ENCODE peak calls at places on chromosomes 11 and 22, in ten cellular contexts. One of them, this sample, is unnamed.

GRCh38 chr11:90895850-90896249 is 673.0 kb upstream of the CHORDC1 start:
- DNase-seq in effector CD4-positive, alpha-beta T cell: no peak
- DNase-seq in stimulated activated CD8-positive, alpha-beta memory T cell treated with anti-CD3 and anti-CD28 coated beads, Interleukin-2, amount 100 ng/mL, for 48 hours: no peak
- DNase-seq in iPS-NIHi11: no peak
- DNase-seq in SK-N-MC: no peak
- DNase-seq in LoVo: no peak
- DNase-seq in stimulated activated CD4-positive, alpha-beta T cell treated with anti-CD3 and anti-CD28 coated beads, Interleukin-1b, Interleukin-23, amount 100 ng/mL, for 4 hours: no peak
- DNase-seq in cardiac septum: no peak
- DNase-seq in activated CD4-positive, alpha-beta memory T cell treated with anti-CD3 and anti-CD28 coated beads, Interleukin-2, amount 10 ng/mL, durations not matched to agents 7 days and 5 days: no peak
- DNase-seq in WERI-Rb-1: no peak
- DNase-seq in this sample: no peak

GRCh38 chr11:111349191-111349695 is 29.8 kb downstream of the POU2AF1 start:
- DNase-seq in stimulated activated CD4-positive, alpha-beta T cell treated with anti-CD3 and anti-CD28 coated beads, Interleukin-1b, Interleukin-23, amount 100 ng/mL, for 4 hours: no peak
- DNase-seq in stimulated activated CD8-positive, alpha-beta memory T cell treated with anti-CD3 and anti-CD28 coated beads, Interleukin-2, amount 100 ng/mL, for 48 hours: no peak
- DNase-seq in WERI-Rb-1: no peak
- DNase-seq in iPS-NIHi11: no peak
- DNase-seq in SK-N-MC: no peak
- DNase-seq in activated CD4-positive, alpha-beta memory T cell treated with anti-CD3 and anti-CD28 coated beads, Interleukin-2, amount 10 ng/mL, durations not matched to agents 7 days and 5 days: no peak
- DNase-seq in cardiac septum: no peak
- DNase-seq in LoVo: no peak
- DNase-seq in effector CD4-positive, alpha-beta T cell: no peak
- DNase-seq in this sample: no peak

GRCh38 chr11:64564947-64565889 is 25.8 kb upstream of the SLC22A12 start:
- DNase-seq in activated CD4-positive, alpha-beta memory T cell treated with anti-CD3 and anti-CD28 coated beads, Interleukin-2, amount 10 ng/mL, durations not matched to agents 7 days and 5 days: no peak
- DNase-seq in cardiac septum: no peak
- DNase-seq in stimulated activated CD4-positive, alpha-beta T cell treated with anti-CD3 and anti-CD28 coated beads, Interleukin-1b, Interleukin-23, amount 100 ng/mL, for 4 hours: no peak
- DNase-seq in effector CD4-positive, alpha-beta T cell: no peak
- DNase-seq in SK-N-MC: no peak
- DNase-seq in iPS-NIHi11: peak
- DNase-seq in WERI-Rb-1: peak
- DNase-seq in LoVo: no peak
- DNase-seq in stimulated activated CD8-positive, alpha-beta memory T cell treated with anti-CD3 and anti-CD28 coated beads, Interleukin-2, amount 100 ng/mL, for 48 hours: no peak
- DNase-seq in this sample: no peak

GRCh38 chr11:16818284-16818683 is 79.8 kb downstream of the C11orf58 start:
- DNase-seq in iPS-NIHi11: no peak
- DNase-seq in stimulated activated CD8-positive, alpha-beta memory T cell treated with anti-CD3 and anti-CD28 coated beads, Interleukin-2, amount 100 ng/mL, for 48 hours: no peak
- DNase-seq in stimulated activated CD4-positive, alpha-beta T cell treated with anti-CD3 and anti-CD28 coated beads, Interleukin-1b, Interleukin-23, amount 100 ng/mL, for 4 hours: no peak
- DNase-seq in activated CD4-positive, alpha-beta memory T cell treated with anti-CD3 and anti-CD28 coated beads, Interleukin-2, amount 10 ng/mL, durations not matched to agents 7 days and 5 days: no peak
- DNase-seq in LoVo: no peak
- DNase-seq in cardiac septum: no peak
- DNase-seq in WERI-Rb-1: no peak
- DNase-seq in effector CD4-positive, alpha-beta T cell: no peak
- DNase-seq in SK-N-MC: no peak
- DNase-seq in this sample: no peak

GRCh38 chr11:124612567-124613245 is 1.5 kb downstream of the PANX3 start:
- DNase-seq in iPS-NIHi11: peak
- DNase-seq in activated CD4-positive, alpha-beta memory T cell treated with anti-CD3 and anti-CD28 coated beads, Interleukin-2, amount 10 ng/mL, durations not matched to agents 7 days and 5 days: no peak
- DNase-seq in stimulated activated CD8-positive, alpha-beta memory T cell treated with anti-CD3 and anti-CD28 coated beads, Interleukin-2, amount 100 ng/mL, for 48 hours: no peak
- DNase-seq in SK-N-MC: no peak
- DNase-seq in cardiac septum: no peak
- DNase-seq in WERI-Rb-1: no peak
- DNase-seq in LoVo: no peak
- DNase-seq in stimulated activated CD4-positive, alpha-beta T cell treated with anti-CD3 and anti-CD28 coated beads, Interleukin-1b, Interleukin-23, amount 100 ng/mL, for 4 hours: no peak
- DNase-seq in effector CD4-positive, alpha-beta T cell: no peak
- DNase-seq in this sample: no peak

GRCh38 chr11:129247129-129247528 is 55.0 kb upstream of the ARHGAP32 start:
- DNase-seq in cardiac septum: no peak
- DNase-seq in iPS-NIHi11: no peak
- DNase-seq in LoVo: peak
- DNase-seq in WERI-Rb-1: no peak
- DNase-seq in stimulated activated CD4-positive, alpha-beta T cell treated with anti-CD3 and anti-CD28 coated beads, Interleukin-1b, Interleukin-23, amount 100 ng/mL, for 4 hours: no peak
- DNase-seq in stimulated activated CD8-positive, alpha-beta memory T cell treated with anti-CD3 and anti-CD28 coated beads, Interleukin-2, amount 100 ng/mL, for 48 hours: no peak
- DNase-seq in effector CD4-positive, alpha-beta T cell: no peak
- DNase-seq in SK-N-MC: no peak
- DNase-seq in activated CD4-positive, alpha-beta memory T cell treated with anti-CD3 and anti-CD28 coated beads, Interleukin-2, amount 10 ng/mL, durations not matched to agents 7 days and 5 days: no peak
- DNase-seq in this sample: no peak

GRCh38 chr22:27405672-27406388 is 395.7 kb downstream of the MN1 start:
- DNase-seq in cardiac septum: no peak
- DNase-seq in SK-N-MC: no peak
- DNase-seq in iPS-NIHi11: peak
- DNase-seq in stimulated activated CD4-positive, alpha-beta T cell treated with anti-CD3 and anti-CD28 coated beads, Interleukin-1b, Interleukin-23, amount 100 ng/mL, for 4 hours: peak
- DNase-seq in WERI-Rb-1: peak
- DNase-seq in stimulated activated CD8-positive, alpha-beta memory T cell treated with anti-CD3 and anti-CD28 coated beads, Interleukin-2, amount 100 ng/mL, for 48 hours: peak
- DNase-seq in LoVo: peak
- DNase-seq in activated CD4-positive, alpha-beta memory T cell treated with anti-CD3 and anti-CD28 coated beads, Interleukin-2, amount 10 ng/mL, durations not matched to agents 7 days and 5 days: peak
- DNase-seq in effector CD4-positive, alpha-beta T cell: no peak
- DNase-seq in this sample: no peak

GRCh38 chr22:29994941-29995340 is 85.3 kb upstream of the HORMAD2 start:
- DNase-seq in iPS-NIHi11: no peak
- DNase-seq in LoVo: peak
- DNase-seq in WERI-Rb-1: peak
- DNase-seq in activated CD4-positive, alpha-beta memory T cell treated with anti-CD3 and anti-CD28 coated beads, Interleukin-2, amount 10 ng/mL, durations not matched to agents 7 days and 5 days: no peak
- DNase-seq in cardiac septum: no peak
- DNase-seq in SK-N-MC: no peak
- DNase-seq in stimulated activated CD8-positive, alpha-beta memory T cell treated with anti-CD3 and anti-CD28 coated beads, Interleukin-2, amount 100 ng/mL, for 48 hours: no peak
- DNase-seq in effector CD4-positive, alpha-beta T cell: no peak
- DNase-seq in stimulated activated CD4-positive, alpha-beta T cell treated with anti-CD3 and anti-CD28 coated beads, Interleukin-1b, Interleukin-23, amount 100 ng/mL, for 4 hours: no peak
- DNase-seq in this sample: no peak

GRCh38 chr11:127996825-127997224 is 590.5 kb downstream of the ETS1 start:
- DNase-seq in SK-N-MC: no peak
- DNase-seq in LoVo: no peak
- DNase-seq in stimulated activated CD4-positive, alpha-beta T cell treated with anti-CD3 and anti-CD28 coated beads, Interleukin-1b, Interleukin-23, amount 100 ng/mL, for 4 hours: no peak
- DNase-seq in effector CD4-positive, alpha-beta T cell: no peak
- DNase-seq in iPS-NIHi11: no peak
- DNase-seq in WERI-Rb-1: no peak
- DNase-seq in activated CD4-positive, alpha-beta memory T cell treated with anti-CD3 and anti-CD28 coated beads, Interleukin-2, amount 10 ng/mL, durations not matched to agents 7 days and 5 days: no peak
- DNase-seq in stimulated activated CD8-positive, alpha-beta memory T cell treated with anti-CD3 and anti-CD28 coated beads, Interleukin-2, amount 100 ng/mL, for 48 hours: no peak
- DNase-seq in cardiac septum: no peak
- DNase-seq in this sample: no peak

GRCh38 chr22:40668611-40669390 is 10.5 kb upstream of the MCHR1 start:
- DNase-seq in LoVo: peak
- DNase-seq in stimulated activated CD4-positive, alpha-beta T cell treated with anti-CD3 and anti-CD28 coated beads, Interleukin-1b, Interleukin-23, amount 100 ng/mL, for 4 hours: no peak
- DNase-seq in SK-N-MC: no peak
- DNase-seq in iPS-NIHi11: peak
- DNase-seq in stimulated activated CD8-positive, alpha-beta memory T cell treated with anti-CD3 and anti-CD28 coated beads, Interleukin-2, amount 100 ng/mL, for 48 hours: no peak
- DNase-seq in activated CD4-positive, alpha-beta memory T cell treated with anti-CD3 and anti-CD28 coated beads, Interleukin-2, amount 10 ng/mL, durations not matched to agents 7 days and 5 days: peak
- DNase-seq in effector CD4-positive, alpha-beta T cell: no peak
- DNase-seq in WERI-Rb-1: no peak
- DNase-seq in cardiac septum: no peak
- DNase-seq in this sample: no peak

GRCh38 chr11:122505304-122506006 is 150.1 kb upstream of the UBASH3B start:
- DNase-seq in stimulated activated CD8-positive, alpha-beta memory T cell treated with anti-CD3 and anti-CD28 coated beads, Interleukin-2, amount 100 ng/mL, for 48 hours: peak
- DNase-seq in SK-N-MC: no peak
- DNase-seq in LoVo: peak
- DNase-seq in iPS-NIHi11: peak
- DNase-seq in activated CD4-positive, alpha-beta memory T cell treated with anti-CD3 and anti-CD28 coated beads, Interleukin-2, amount 10 ng/mL, durations not matched to agents 7 days and 5 days: peak
- DNase-seq in effector CD4-positive, alpha-beta T cell: peak
- DNase-seq in cardiac septum: peak
- DNase-seq in stimulated activated CD4-positive, alpha-beta T cell treated with anti-CD3 and anti-CD28 coated beads, Interleukin-1b, Interleukin-23, amount 100 ng/mL, for 4 hours: peak
- DNase-seq in WERI-Rb-1: peak
- DNase-seq in this sample: peak

GRCh38 chr22:49933236-49933921 is 14.9 kb downstream of the CRELD2 start:
- DNase-seq in SK-N-MC: no peak
- DNase-seq in stimulated activated CD8-positive, alpha-beta memory T cell treated with anti-CD3 and anti-CD28 coated beads, Interleukin-2, amount 100 ng/mL, for 48 hours: no peak
- DNase-seq in activated CD4-positive, alpha-beta memory T cell treated with anti-CD3 and anti-CD28 coated beads, Interleukin-2, amount 10 ng/mL, durations not matched to agents 7 days and 5 days: no peak
- DNase-seq in WERI-Rb-1: peak
- DNase-seq in stimulated activated CD4-positive, alpha-beta T cell treated with anti-CD3 and anti-CD28 coated beads, Interleukin-1b, Interleukin-23, amount 100 ng/mL, for 4 hours: no peak
- DNase-seq in LoVo: no peak
- DNase-seq in cardiac septum: peak
- DNase-seq in iPS-NIHi11: no peak
- DNase-seq in effector CD4-positive, alpha-beta T cell: no peak
- DNase-seq in this sample: no peak

GRCh38 chr11:64312947-64313346 is 4.4 kb downstream of the TRMT112 start:
- DNase-seq in activated CD4-positive, alpha-beta memory T cell treated with anti-CD3 and anti-CD28 coated beads, Interleukin-2, amount 10 ng/mL, durations not matched to agents 7 days and 5 days: no peak
- DNase-seq in effector CD4-positive, alpha-beta T cell: no peak
- DNase-seq in WERI-Rb-1: no peak
- DNase-seq in stimulated activated CD4-positive, alpha-beta T cell treated with anti-CD3 and anti-CD28 coated beads, Interleukin-1b, Interleukin-23, amount 100 ng/mL, for 4 hours: no peak
- DNase-seq in stimulated activated CD8-positive, alpha-beta memory T cell treated with anti-CD3 and anti-CD28 coated beads, Interleukin-2, amount 100 ng/mL, for 48 hours: no peak
- DNase-seq in cardiac septum: no peak
- DNase-seq in LoVo: no peak
- DNase-seq in iPS-NIHi11: no peak
- DNase-seq in SK-N-MC: no peak
- DNase-seq in this sample: no peak

GRCh38 chr11:129800655-129801054 is 15.0 kb upstream of the TMEM45B start:
- DNase-seq in effector CD4-positive, alpha-beta T cell: no peak
- DNase-seq in SK-N-MC: no peak
- DNase-seq in iPS-NIHi11: no peak
- DNase-seq in activated CD4-positive, alpha-beta memory T cell treated with anti-CD3 and anti-CD28 coated beads, Interleukin-2, amount 10 ng/mL, durations not matched to agents 7 days and 5 days: no peak
- DNase-seq in stimulated activated CD4-positive, alpha-beta T cell treated with anti-CD3 and anti-CD28 coated beads, Interleukin-1b, Interleukin-23, amount 100 ng/mL, for 4 hours: no peak
- DNase-seq in stimulated activated CD8-positive, alpha-beta memory T cell treated with anti-CD3 and anti-CD28 coated beads, Interleukin-2, amount 100 ng/mL, for 48 hours: no peak
- DNase-seq in cardiac septum: no peak
- DNase-seq in LoVo: no peak
- DNase-seq in WERI-Rb-1: no peak
- DNase-seq in this sample: no peak

GRCh38 chr11:114354076-114354475 is 46.2 kb downstream of the C11orf71 start:
- DNase-seq in SK-N-MC: no peak
- DNase-seq in activated CD4-positive, alpha-beta memory T cell treated with anti-CD3 and anti-CD28 coated beads, Interleukin-2, amount 10 ng/mL, durations not matched to agents 7 days and 5 days: no peak
- DNase-seq in effector CD4-positive, alpha-beta T cell: no peak
- DNase-seq in LoVo: no peak
- DNase-seq in stimulated activated CD8-positive, alpha-beta memory T cell treated with anti-CD3 and anti-CD28 coated beads, Interleukin-2, amount 100 ng/mL, for 48 hours: no peak
- DNase-seq in iPS-NIHi11: no peak
- DNase-seq in WERI-Rb-1: no peak
- DNase-seq in stimulated activated CD4-positive, alpha-beta T cell treated with anti-CD3 and anti-CD28 coated beads, Interleukin-1b, Interleukin-23, amount 100 ng/mL, for 4 hours: no peak
- DNase-seq in cardiac septum: no peak
- DNase-seq in this sample: no peak

GRCh38 chr11:35986958-35987357 is 43.1 kb downstream of the LDLRAD3 start:
- DNase-seq in effector CD4-positive, alpha-beta T cell: no peak
- DNase-seq in SK-N-MC: no peak
- DNase-seq in cardiac septum: no peak
- DNase-seq in WERI-Rb-1: no peak
- DNase-seq in stimulated activated CD8-positive, alpha-beta memory T cell treated with anti-CD3 and anti-CD28 coated beads, Interleukin-2, amount 100 ng/mL, for 48 hours: no peak
- DNase-seq in stimulated activated CD4-positive, alpha-beta T cell treated with anti-CD3 and anti-CD28 coated beads, Interleukin-1b, Interleukin-23, amount 100 ng/mL, for 4 hours: no peak
- DNase-seq in activated CD4-positive, alpha-beta memory T cell treated with anti-CD3 and anti-CD28 coated beads, Interleukin-2, amount 10 ng/mL, durations not matched to agents 7 days and 5 days: no peak
- DNase-seq in LoVo: no peak
- DNase-seq in iPS-NIHi11: no peak
- DNase-seq in this sample: no peak

GRCh38 chr11:79430280-79430679 is 10.6 kb downstream of the TENM4 start:
- DNase-seq in activated CD4-positive, alpha-beta memory T cell treated with anti-CD3 and anti-CD28 coated beads, Interleukin-2, amount 10 ng/mL, durations not matched to agents 7 days and 5 days: no peak
- DNase-seq in SK-N-MC: no peak
- DNase-seq in stimulated activated CD8-positive, alpha-beta memory T cell treated with anti-CD3 and anti-CD28 coated beads, Interleukin-2, amount 100 ng/mL, for 48 hours: no peak
- DNase-seq in WERI-Rb-1: no peak
- DNase-seq in iPS-NIHi11: no peak
- DNase-seq in cardiac septum: no peak
- DNase-seq in effector CD4-positive, alpha-beta T cell: no peak
- DNase-seq in stimulated activated CD4-positive, alpha-beta T cell treated with anti-CD3 and anti-CD28 coated beads, Interleukin-1b, Interleukin-23, amount 100 ng/mL, for 4 hours: no peak
- DNase-seq in LoVo: no peak
- DNase-seq in this sample: no peak

GRCh38 chr11:85589373-85589772 is 37.8 kb downstream of the DLG2 start:
- DNase-seq in effector CD4-positive, alpha-beta T cell: no peak
- DNase-seq in LoVo: peak
- DNase-seq in stimulated activated CD4-positive, alpha-beta T cell treated with anti-CD3 and anti-CD28 coated beads, Interleukin-1b, Interleukin-23, amount 100 ng/mL, for 4 hours: no peak
- DNase-seq in activated CD4-positive, alpha-beta memory T cell treated with anti-CD3 and anti-CD28 coated beads, Interleukin-2, amount 10 ng/mL, durations not matched to agents 7 days and 5 days: no peak
- DNase-seq in WERI-Rb-1: no peak
- DNase-seq in SK-N-MC: no peak
- DNase-seq in stimulated activated CD8-positive, alpha-beta memory T cell treated with anti-CD3 and anti-CD28 coated beads, Interleukin-2, amount 100 ng/mL, for 48 hours: no peak
- DNase-seq in iPS-NIHi11: peak
- DNase-seq in cardiac septum: no peak
- DNase-seq in this sample: no peak

GRCh38 chr11:86091566-86091965 is 22.7 kb upstream of the PICALM start:
- DNase-seq in iPS-NIHi11: no peak
- DNase-seq in LoVo: no peak
- DNase-seq in stimulated activated CD4-positive, alpha-beta T cell treated with anti-CD3 and anti-CD28 coated beads, Interleukin-1b, Interleukin-23, amount 100 ng/mL, for 4 hours: no peak
- DNase-seq in SK-N-MC: no peak
- DNase-seq in stimulated activated CD8-positive, alpha-beta memory T cell treated with anti-CD3 and anti-CD28 coated beads, Interleukin-2, amount 100 ng/mL, for 48 hours: no peak
- DNase-seq in cardiac septum: no peak
- DNase-seq in activated CD4-positive, alpha-beta memory T cell treated with anti-CD3 and anti-CD28 coated beads, Interleukin-2, amount 10 ng/mL, durations not matched to agents 7 days and 5 days: no peak
- DNase-seq in effector CD4-positive, alpha-beta T cell: no peak
- DNase-seq in WERI-Rb-1: no peak
- DNase-seq in this sample: no peak

GRCh38 chr11:46669606-46670243 is 30.7 kb downstream of the ARHGAP1 start:
- DNase-seq in effector CD4-positive, alpha-beta T cell: no peak
- DNase-seq in iPS-NIHi11: peak
- DNase-seq in SK-N-MC: no peak
- DNase-seq in cardiac septum: peak
- DNase-seq in WERI-Rb-1: peak
- DNase-seq in stimulated activated CD4-positive, alpha-beta T cell treated with anti-CD3 and anti-CD28 coated beads, Interleukin-1b, Interleukin-23, amount 100 ng/mL, for 4 hours: no peak
- DNase-seq in LoVo: no peak
- DNase-seq in stimulated activated CD8-positive, alpha-beta memory T cell treated with anti-CD3 and anti-CD28 coated beads, Interleukin-2, amount 100 ng/mL, for 48 hours: no peak
- DNase-seq in activated CD4-positive, alpha-beta memory T cell treated with anti-CD3 and anti-CD28 coated beads, Interleukin-2, amount 10 ng/mL, durations not matched to agents 7 days and 5 days: no peak
- DNase-seq in this sample: no peak

GRCh38 chr11:73400293-73400692 is 24.1 kb downstream of the RELT start:
- DNase-seq in LoVo: no peak
- DNase-seq in stimulated activated CD8-positive, alpha-beta memory T cell treated with anti-CD3 and anti-CD28 coated beads, Interleukin-2, amount 100 ng/mL, for 48 hours: no peak
- DNase-seq in stimulated activated CD4-positive, alpha-beta T cell treated with anti-CD3 and anti-CD28 coated beads, Interleukin-1b, Interleukin-23, amount 100 ng/mL, for 4 hours: no peak
- DNase-seq in effector CD4-positive, alpha-beta T cell: no peak
- DNase-seq in cardiac septum: peak
- DNase-seq in SK-N-MC: no peak
- DNase-seq in activated CD4-positive, alpha-beta memory T cell treated with anti-CD3 and anti-CD28 coated beads, Interleukin-2, amount 10 ng/mL, durations not matched to agents 7 days and 5 days: no peak
- DNase-seq in WERI-Rb-1: no peak
- DNase-seq in iPS-NIHi11: no peak
- DNase-seq in this sample: no peak

GRCh38 chr11:85762226-85762625 is 48.7 kb downstream of the SYTL2 start:
- DNase-seq in stimulated activated CD4-positive, alpha-beta T cell treated with anti-CD3 and anti-CD28 coated beads, Interleukin-1b, Interleukin-23, amount 100 ng/mL, for 4 hours: no peak
- DNase-seq in activated CD4-positive, alpha-beta memory T cell treated with anti-CD3 and anti-CD28 coated beads, Interleukin-2, amount 10 ng/mL, durations not matched to agents 7 days and 5 days: no peak
- DNase-seq in LoVo: no peak
- DNase-seq in SK-N-MC: no peak
- DNase-seq in cardiac septum: no peak
- DNase-seq in effector CD4-positive, alpha-beta T cell: no peak
- DNase-seq in stimulated activated CD8-positive, alpha-beta memory T cell treated with anti-CD3 and anti-CD28 coated beads, Interleukin-2, amount 100 ng/mL, for 48 hours: no peak
- DNase-seq in WERI-Rb-1: no peak
- DNase-seq in iPS-NIHi11: no peak
- DNase-seq in this sample: no peak

GRCh38 chr11:1052133-1053011 is 15.9 kb upstream of the MUC6 start:
- DNase-seq in cardiac septum: peak
- DNase-seq in stimulated activated CD4-positive, alpha-beta T cell treated with anti-CD3 and anti-CD28 coated beads, Interleukin-1b, Interleukin-23, amount 100 ng/mL, for 4 hours: no peak
- DNase-seq in stimulated activated CD8-positive, alpha-beta memory T cell treated with anti-CD3 and anti-CD28 coated beads, Interleukin-2, amount 100 ng/mL, for 48 hours: no peak
- DNase-seq in WERI-Rb-1: peak
- DNase-seq in effector CD4-positive, alpha-beta T cell: no peak
- DNase-seq in iPS-NIHi11: no peak
- DNase-seq in activated CD4-positive, alpha-beta memory T cell treated with anti-CD3 and anti-CD28 coated beads, Interleukin-2, amount 10 ng/mL, durations not matched to agents 7 days and 5 days: no peak
- DNase-seq in LoVo: no peak
- DNase-seq in SK-N-MC: no peak
- DNase-seq in this sample: no peak

This sample was measured in effector memory CD8-positive, alpha-beta T cell.